ENCODE peak calls at places on chromosome 9, in seven cellular contexts. Y, T, D, Q, P, R and L are unnamed samples.

GRCh38 chr9:126482361-126483044 is 131.2 kb upstream of the LMX1B start:
- DNase-seq in D (peak; percentile 60), P (no peak), T (peak; percentile 90), Y (peak; percentile 36), R (no peak), Q (peak; percentile 36), L (no peak)

GRCh38 chr9:102069969-102070368 is 331.5 kb upstream of the GRIN3A start:
- DNase-seq in Q (no peak), R (no peak), D (no peak), Y (no peak), T (no peak), P (no peak), L (no peak)

GRCh38 chr9:97984188-97985057 is 1.3 kb downstream of the ANP32B start:
- DNase-seq in Y (peak; percentile 78), D (peak; percentile 89), T (peak; percentile 86), R (peak; percentile 88), P (peak; percentile 76), Q (no peak), L (peak; percentile 81)

GRCh38 chr9:86902606-86903460 is 44.5 kb downstream of the GAS1 start:
- DNase-seq in P (no peak), T (no peak), R (no peak), Y (no peak), Q (no peak), D (no peak), L (no peak)

GRCh38 chr9:85223506-85224108 is 518.1 kb downstream of the AGTPBP1 start:
- DNase-seq in P (no peak), D (no peak), R (no peak), T (no peak), Q (no peak), Y (no peak), L (no peak)

GRCh38 chr9:37994639-37995347 is 74.2 kb downstream of the SHB start:
- DNase-seq in Y (no peak), D (peak; percentile 86), R (peak; percentile 83), T (peak; percentile 83), Q (no peak), P (peak; percentile 41), L (peak; percentile 75)

GRCh38 chr9:94922098-94922607 is 195.7 kb downstream of the AOPEP start:
- DNase-seq in R (no peak), Y (no peak), D (peak; percentile 44), Q (no peak), P (peak; percentile 95), T (no peak), L (no peak)

GRCh38 chr9:90802534-90802933 is 915 bp downstream of the SYK start:
- DNase-seq in P (no peak), Q (no peak), T (no peak), R (no peak), D (no peak), Y (no peak), L (no peak)

GRCh38 chr9:99430301-99430700 is 208.2 kb downstream of the SEC61B start:
- DNase-seq in Y (no peak), D (no peak), T (no peak), Q (no peak), P (peak; percentile 92), R (no peak), L (no peak)

GRCh38 chr9:82558855-82559615 is 503.9 kb downstream of the RASEF start:
- DNase-seq in T (peak; percentile 9), D (no peak), R (no peak), Y (no peak), P (peak; percentile 5), Q (no peak), L (peak; percentile 39)

GRCh38 chr9:114592356-114592755 is 4.8 kb downstream of the ATP6V1G1 start:
- DNase-seq in Q (no peak), R (no peak), D (no peak), P (no peak), T (no peak), Y (no peak), L (no peak)

GRCh38 chr9:133737071-133737773 is 930 bp downstream of the SARDH start:
- DNase-seq in Y (no peak), R (no peak), P (no peak), T (no peak), Q (no peak), D (no peak), L (peak; percentile 69)

GRCh38 chr9:78982849-78983248 is 588.9 kb upstream of the TLE4 start:
- DNase-seq in P (peak; percentile 38), D (no peak), T (no peak), R (no peak), Y (no peak), Q (no peak), L (no peak)

GRCh38 chr9:125532412-125532811 is 174.6 kb downstream of the MAPKAP1 start:
- DNase-seq in T (no peak), D (no peak), R (no peak), Q (no peak), Y (no peak), P (no peak), L (no peak)

GRCh38 chr9:29285818-29286217 is 1712.5 kb upstream of the C9orf72 start:
- DNase-seq in T (no peak), Y (no peak), P (no peak), R (no peak), Q (peak; percentile 15), D (no peak), L (no peak)

GRCh38 chr9:134648701-134649525 is 7.3 kb downstream of the COL5A1 start:
- DNase-seq in R (peak; percentile 11), T (no peak), Q (no peak), P (peak; percentile 63), Y (no peak), D (peak; percentile 16), L (peak; percentile 47)

GRCh38 chr9:78573205-78573604 is 276.3 kb downstream of the PSAT1 start:
- DNase-seq in Y (no peak), T (no peak), D (no peak), R (no peak), P (no peak), Q (no peak), L (no peak)

GRCh38 chr9:126690431-126691051 is 76.8 kb downstream of the LMX1B start:
- DNase-seq in P (no peak), T (peak; percentile 80), D (no peak), R (peak; percentile 59), Q (no peak), Y (peak; percentile 81), L (peak; percentile 60)

GRCh38 chr9:17519761-17520160 is 59.1 kb upstream of the SH3GL2 start:
- DNase-seq in T (no peak), R (no peak), Y (no peak), D (no peak), P (no peak), Q (no peak), L (no peak)

GRCh38 chr9:31715250-31715649 is 669.2 kb upstream of the ACO1 start:
- DNase-seq in D (no peak), Q (no peak), P (no peak), T (peak; percentile 57), Y (no peak), R (no peak), L (no peak)

GRCh38 chr9:89435315-89435823 is 62.5 kb downstream of the SEMA4D start:
- DNase-seq in D (no peak), T (peak; percentile 36), R (no peak), Q (peak; percentile 82), P (no peak), Y (peak; percentile 36), L (no peak)

GRCh38 chr9:124399999-124400940 is 15.0 kb downstream of the PSMB7 start:
- DNase-seq in Y (no peak), R (no peak), P (no peak), D (no peak), Q (no peak), T (no peak), L (no peak)
- H3K27ac ChIP-seq in Y (no peak overlapping the region), R (peak overlapping the region; percentile 37), P (peak overlapping the region; percentile 67), D (peak overlapping the region; percentile 86), Q (peak overlapping the region; percentile 14), T (no peak overlapping the region), L (no peak overlapping the region)

DNA sequence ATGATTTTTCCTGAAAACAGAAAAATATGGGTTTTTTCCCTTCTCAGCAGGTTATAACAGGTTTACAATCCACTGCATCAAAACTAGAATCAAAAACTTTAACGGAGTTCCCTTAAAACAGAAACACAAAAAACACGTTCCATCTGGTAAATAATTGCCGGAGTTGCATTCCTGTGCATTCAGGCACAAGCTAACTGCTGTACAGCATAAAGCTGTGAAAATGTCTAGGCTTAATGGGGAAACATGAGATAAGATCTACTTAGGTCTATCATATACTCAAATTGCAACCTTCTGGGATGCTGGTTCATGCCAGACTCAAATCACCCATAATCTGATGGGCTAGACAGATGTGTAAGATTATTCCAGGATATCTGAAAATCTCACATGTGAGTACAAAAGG is 265.3 kb downstream of the DOCK8 start:
- DNase-seq in T (no peak), P (no peak), R (no peak), D (no peak), Y (no peak), Q (no peak), L (no peak)
- H3K27ac ChIP-seq in T (no peak overlapping the region), P (no peak overlapping the region), R (no peak overlapping the region), D (no peak overlapping the region), Y (no peak overlapping the region), Q (no peak overlapping the region), L (no peak overlapping the region)

DNA sequence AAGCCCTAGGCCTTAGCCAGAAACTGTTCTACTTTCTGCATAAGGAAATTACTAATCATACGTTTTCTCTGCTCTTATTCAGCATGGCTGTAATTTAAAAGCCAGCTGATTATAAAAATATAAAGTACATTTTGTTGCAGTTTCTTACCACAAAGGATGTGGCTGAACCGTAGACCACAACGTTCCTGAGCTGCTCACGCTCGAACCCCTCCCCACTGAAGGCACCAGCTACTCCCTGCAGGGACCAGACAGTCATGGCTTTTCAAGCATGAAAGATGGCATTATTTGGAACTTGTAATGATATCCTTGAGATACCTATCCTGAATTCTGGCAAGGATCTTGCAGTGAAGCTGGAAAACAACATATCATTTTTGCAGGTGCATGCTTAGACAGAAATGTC is 91.8 kb upstream of the DMRT1 start:
- DNase-seq in D (no peak), T (no peak), Q (no peak), P (no peak), R (no peak), Y (no peak), L (no peak)
- H3K27ac ChIP-seq in D (peak overlapping the region; percentile 85), T (no peak overlapping the region), Q (no peak overlapping the region), P (no peak overlapping the region), R (peak overlapping the region; percentile 94), Y (no peak overlapping the region), L (no peak overlapping the region)

GRCh38 chr9:112887377-112887776 is 3.3 kb downstream of the SLC46A2 start:
- DNase-seq in P (no peak), Q (peak; percentile 34), Y (peak; percentile 31), D (no peak), T (peak; percentile 30), R (no peak), L (no peak)

GRCh38 chr9:112886351-112886750 is 4.3 kb downstream of the SLC46A2 start:
- DNase-seq in Q (no peak), D (no peak), R (no peak), Y (no peak), T (no peak), P (no peak), L (no peak)

GRCh38 chr9:112885324-112885723 is 5.4 kb downstream of the SLC46A2 start:
- DNase-seq in P (no peak), Q (no peak), R (no peak), T (no peak), Y (no peak), D (no peak), L (no peak)

GRCh38 chr9:112884086-112884485 is 6.6 kb downstream of the SLC46A2 start:
- DNase-seq in T (no peak), D (no peak), Q (no peak), Y (no peak), P (no peak), R (no peak), L (no peak)

DNA sequence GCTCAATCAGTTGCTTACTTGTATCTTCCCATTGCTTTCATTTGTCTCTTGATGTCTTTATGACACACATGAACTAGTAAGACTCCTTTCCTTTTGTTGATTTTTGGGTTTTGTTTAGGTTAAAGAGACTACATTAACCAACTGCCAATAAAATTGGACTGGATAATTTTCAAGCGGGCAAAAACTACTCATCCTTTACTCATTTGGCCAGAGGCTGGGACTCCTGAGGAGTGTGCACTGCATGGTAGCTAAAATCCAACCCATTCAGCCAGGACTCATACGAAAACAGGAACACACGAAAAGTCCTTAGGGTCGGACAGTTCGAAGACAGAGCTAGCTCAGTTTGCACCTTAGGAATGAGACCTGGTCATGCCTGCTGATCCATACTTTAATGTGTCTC is 6.0 kb downstream of the SLC46A2 start:
- DNase-seq in D (no peak), Y (no peak), T (no peak), R (no peak), P (no peak), Q (no peak), L (no peak)
- H3K27ac ChIP-seq in D (no peak overlapping the region), Y (no peak overlapping the region), T (no peak overlapping the region), R (no peak overlapping the region), P (no peak overlapping the region), Q (no peak overlapping the region), L (no peak overlapping the region)